ENCODE peak calls at places on chromosomes 13 and 19, in four cellular contexts. H is spleen, K is breast epithelium, D is esophagus muscularis mucosa. V is an unnamed sample.
A peak's percentile ranks its signal among the peaks of the same experiment; 100 is the strongest.

GRCh38 chr13:48624016-48624415 is 29.7 kb upstream of the CYSLTR2 start:
- DNase-seq in H (no peak), K (no peak), D (peak; percentile 26), V (no peak)

GRCh38 chr19:15828121-15828620 is 12.7 kb upstream of the OR10H1 start:
- DNase-seq in H (no peak), K (no peak), D (no peak), V (peak; percentile 20)

GRCh38 chr19:21947775-21948174 is 63.0 kb downstream of the ZNF208 start:
- DNase-seq in H (no peak), K (no peak), D (no peak), V (no peak)

GRCh38 chr13:109744512-109745051 is 41.8 kb downstream of the IRS2 start:
- DNase-seq in H (no peak), K (no peak), D (no peak), V (no peak)

GRCh38 chr13:25213716-25214115 is 41.6 kb upstream of the AMER2 start:
- DNase-seq in H (no peak), K (peak; percentile 18), D (no peak), V (no peak)

GRCh38 chr19:2289714-2290435 is 7.9 kb upstream of the PEAK3 start:
- DNase-seq in H (peak; percentile 94), K (no peak), D (no peak), V (no peak)

GRCh38 chr19:39590265-39590664 is 12.1 kb upstream of the LGALS13 start:
- DNase-seq in H (no peak), K (no peak), D (no peak), V (no peak)

GRCh38 chr13:27130223-27131015 is 41.2 kb downstream of the USP12 start:
- DNase-seq in H (no peak), K (no peak), D (no peak), V (no peak)

GRCh38 chr19:38385804-38386257 is 2.0 kb downstream of the GGN start:
- DNase-seq in H (no peak), K (no peak), D (no peak), V (no peak)

GRCh38 chr19:17262557-17262956 is 2.0 kb downstream of the USHBP1 start:
- DNase-seq in H (no peak), K (no peak), D (no peak), V (no peak)

GRCh38 chr19:32322541-32322940 is 22.9 kb upstream of the ZNF507 start:
- DNase-seq in H (no peak), K (no peak), D (no peak), V (peak; percentile 71)

GRCh38 chr19:50481351-50482149 is 4.9 kb upstream of the GARIN5A start:
- DNase-seq in H (peak; percentile 67), K (no peak), D (no peak), V (no peak)

GRCh38 chr19:50519006-50519575 is 5.4 kb upstream of the ASPDH start:
- DNase-seq in H (peak; percentile 71), K (no peak), D (no peak), V (no peak)

GRCh38 chr13:24267283-24267682 is 42.1 kb upstream of the C1QTNF9 start:
- DNase-seq in H (no peak), K (no peak), D (no peak), V (no peak)

GRCh38 chr19:6677924-6678689 is 8.1 kb upstream of the TNFSF14 start:
- DNase-seq in H (peak; percentile 82), K (no peak), D (no peak), V (no peak)

GRCh38 chr13:106550570-106551135 is 15.2 kb upstream of the EFNB2 start:
- DNase-seq in H (no peak), K (no peak), D (no peak), V (no peak)

GRCh38 chr13:99425485-99426341 is 75.6 kb upstream of the TM9SF2 start:
- DNase-seq in H (peak; percentile 92), K (no peak), D (no peak), V (no peak)

GRCh38 chr19:1084024-1084868 is 10.9 kb downstream of the POLR2E start:
- DNase-seq in H (no peak), K (no peak), D (no peak), V (no peak)

GRCh38 chr19:4136680-4137088 is 12.8 kb upstream of the MAP2K2 start:
- DNase-seq in H (no peak), K (no peak), D (no peak), V (no peak)
- TF ChIP-seq POLR2A in H (no peak), K (no peak), D (no peak), V (no peak)

GRCh38 chr19:40609561-40610395 is 8.6 kb downstream of the LTBP4 start:
- DNase-seq in H (peak; percentile 96), K (peak; percentile 88), D (peak; percentile 98), V (peak; percentile 98)
- TF ChIP-seq POLR2A in H (no peak), K (no peak), D (no peak), V (no peak)

GRCh38 chr19:47719047-47719885 is 6.0 kb downstream of the EHD2 start:
- DNase-seq in H (peak; percentile 81), K (peak; percentile 84), D (peak; percentile 98), V (peak; percentile 75)
- TF ChIP-seq POLR2A in H (no peak), K (no peak), D (no peak), V (peak; percentile 24)

GRCh38 chr13:23175920-23176319 is 4.9 kb upstream of the SGCG start:
- DNase-seq in H (no peak), K (no peak), D (no peak), V (no peak)
- TF ChIP-seq POLR2A in H (no peak), K (no peak), D (no peak), V (no peak)

DNA sequence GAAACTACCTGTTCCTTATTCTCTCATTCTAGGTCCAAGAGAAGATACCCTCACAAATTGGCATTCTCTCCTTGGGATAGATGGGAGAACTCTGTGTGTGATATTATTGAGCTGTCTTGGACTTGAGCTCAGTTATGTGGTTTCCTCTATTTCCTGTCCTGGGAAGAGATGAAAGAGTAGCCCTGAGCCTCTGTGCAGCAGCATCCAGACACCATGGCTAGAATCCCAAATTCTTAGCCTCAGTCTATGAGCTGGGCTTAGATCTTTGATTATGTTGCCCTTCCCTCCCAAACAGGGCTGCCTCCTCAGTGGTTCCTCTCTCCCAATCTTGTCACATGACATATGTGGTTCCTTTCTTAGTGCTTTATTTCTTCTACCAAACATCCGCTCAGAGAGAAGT is 290.7 kb downstream of the SPRY2 start:
- DNase-seq in H (no peak), K (no peak), D (no peak), V (no peak)
- TF ChIP-seq POLR2A in H (no peak), K (no peak), D (no peak), V (no peak)

GRCh38 chr19:8489591-8490394 is 12.6 kb downstream of the PRAM1 start:
- DNase-seq in H (peak; percentile 69), K (peak; percentile 89), D (no peak), V (no peak)
- TF ChIP-seq POLR2A in H (no peak), K (no peak), D (no peak), V (no peak)

GRCh38 chr19:45676851-45677263 is 8.8 kb downstream of the GIPR start:
- DNase-seq in H (peak; percentile 80), K (peak; percentile 34), D (no peak), V (no peak)
- TF ChIP-seq POLR2A in H (no peak), K (no peak), D (no peak), V (no peak)

GRCh38 chr19:35901055-35901644 is 810 bp upstream of the NFKBID start:
- DNase-seq in H (peak; percentile 81), K (no peak), D (no peak), V (peak; percentile 69)

GRCh38 chr19:35902870-35903475 is 644 bp downstream of the HCST start:
- DNase-seq in H (peak; percentile 74), K (no peak), D (no peak), V (no peak)

GRCh38 chr19:35903550-35904179 is 1.3 kb downstream of the HCST start:
- DNase-seq in H (peak; percentile 98), K (peak; percentile 78), D (peak; percentile 94), V (peak; percentile 68)

GRCh38 chr19:35899547-35900214 is 659 bp downstream of the NFKBID start:
- DNase-seq in H (peak; percentile 97), K (peak; percentile 63), D (no peak), V (peak; percentile 94)

GRCh38 chr19:35901854-35902661 is at the start of gene HCST:
- DNase-seq in H (peak; percentile 86), K (no peak), D (no peak), V (peak; percentile 56)
- TF ChIP-seq POLR2A in H (no peak), K (no peak), D (no peak), V (no peak)

V was measured in H54.